ENCODE peak calls at places on chromosomes 7 and 10, in nine cellular contexts. One of them, this sample, is unnamed.

GRCh38 chr10:50739618-50740350 is at the start of gene ASAH2B:
- DNase-seq in ovary: peak
- DNase-seq in transverse colon: peak
- DNase-seq in A549: peak
- DNase-seq in stomach: peak
- DNase-seq in tibial nerve: peak
- DNase-seq in H1: peak
- DNase-seq in suprapubic skin: peak
- DNase-seq in upper lobe of left lung: peak
- DNase-seq in this sample: peak

GRCh38 chr10:47027108-47027811 is 116.0 kb downstream of the PTPN20 start:
- DNase-seq in ovary: no peak
- DNase-seq in tibial nerve: no peak
- DNase-seq in transverse colon: peak
- DNase-seq in stomach: peak
- DNase-seq in upper lobe of left lung: no peak
- DNase-seq in suprapubic skin: peak
- DNase-seq in H1: no peak
- DNase-seq in A549: no peak
- DNase-seq in this sample: peak

GRCh38 chr10:119306514-119306951 is 99.2 kb downstream of the GRK5 start:
- DNase-seq in H1: no peak
- DNase-seq in upper lobe of left lung: peak
- DNase-seq in A549: peak
- DNase-seq in stomach: peak
- DNase-seq in suprapubic skin: no peak
- DNase-seq in ovary: no peak
- DNase-seq in transverse colon: peak
- DNase-seq in tibial nerve: no peak
- DNase-seq in this sample: no peak

GRCh38 chr7:95577137-95577536 is 19.2 kb downstream of the PDK4 start:
- DNase-seq in transverse colon: no peak
- DNase-seq in stomach: no peak
- DNase-seq in upper lobe of left lung: no peak
- DNase-seq in ovary: no peak
- DNase-seq in H1: no peak
- DNase-seq in A549: no peak
- DNase-seq in tibial nerve: no peak
- DNase-seq in suprapubic skin: no peak
- DNase-seq in this sample: no peak

GRCh38 chr7:1242129-1242572 is 9.5 kb downstream of the UNCX start:
- DNase-seq in ovary: no peak
- DNase-seq in transverse colon: no peak
- DNase-seq in A549: no peak
- DNase-seq in H1: no peak
- DNase-seq in tibial nerve: no peak
- DNase-seq in stomach: no peak
- DNase-seq in upper lobe of left lung: peak
- DNase-seq in suprapubic skin: no peak
- DNase-seq in this sample: no peak

GRCh38 chr7:99132922-99133321 is 11.0 kb downstream of the SMURF1 start:
- DNase-seq in stomach: no peak
- DNase-seq in upper lobe of left lung: no peak
- DNase-seq in suprapubic skin: no peak
- DNase-seq in tibial nerve: no peak
- DNase-seq in ovary: no peak
- DNase-seq in transverse colon: no peak
- DNase-seq in A549: no peak
- DNase-seq in H1: no peak
- DNase-seq in this sample: no peak

GRCh38 chr10:30775779-30776591 is 146.4 kb upstream of the LYZL2 start:
- DNase-seq in tibial nerve: peak
- DNase-seq in upper lobe of left lung: no peak
- DNase-seq in A549: no peak
- DNase-seq in suprapubic skin: no peak
- DNase-seq in transverse colon: peak
- DNase-seq in stomach: no peak
- DNase-seq in ovary: no peak
- DNase-seq in H1: no peak
- DNase-seq in this sample: peak

GRCh38 chr10:89476676-89477075 is 58.7 kb downstream of the SLC16A12 start:
- DNase-seq in transverse colon: no peak
- DNase-seq in suprapubic skin: no peak
- DNase-seq in tibial nerve: no peak
- DNase-seq in upper lobe of left lung: peak
- DNase-seq in A549: peak
- DNase-seq in stomach: peak
- DNase-seq in ovary: no peak
- DNase-seq in H1: no peak
- DNase-seq in this sample: no peak

GRCh38 chr7:121157885-121158590 is 169.5 kb downstream of the CPED1 start:
- DNase-seq in tibial nerve: no peak
- DNase-seq in H1: no peak
- DNase-seq in stomach: no peak
- DNase-seq in upper lobe of left lung: no peak
- DNase-seq in transverse colon: no peak
- DNase-seq in suprapubic skin: no peak
- DNase-seq in ovary: no peak
- DNase-seq in A549: no peak
- DNase-seq in this sample: no peak

GRCh38 chr7:30838008-30838407 is 66.8 kb downstream of the MINDY4 start:
- DNase-seq in ovary: no peak
- DNase-seq in upper lobe of left lung: no peak
- DNase-seq in suprapubic skin: no peak
- DNase-seq in H1: no peak
- DNase-seq in tibial nerve: no peak
- DNase-seq in transverse colon: no peak
- DNase-seq in A549: no peak
- DNase-seq in stomach: no peak
- DNase-seq in this sample: no peak

GRCh38 chr7:151485006-151485732 is 34.5 kb downstream of the RHEB start:
- DNase-seq in transverse colon: no peak
- DNase-seq in upper lobe of left lung: no peak
- DNase-seq in stomach: no peak
- DNase-seq in ovary: no peak
- DNase-seq in suprapubic skin: no peak
- DNase-seq in A549: peak
- DNase-seq in H1: no peak
- DNase-seq in tibial nerve: no peak
- DNase-seq in this sample: no peak

GRCh38 chr10:73263948-73264347 is 11.5 kb upstream of the MRPS16 start:
- DNase-seq in stomach: no peak
- DNase-seq in A549: peak
- DNase-seq in upper lobe of left lung: no peak
- DNase-seq in ovary: no peak
- DNase-seq in H1: no peak
- DNase-seq in transverse colon: no peak
- DNase-seq in suprapubic skin: no peak
- DNase-seq in tibial nerve: no peak
- DNase-seq in this sample: no peak

GRCh38 chr7:37040330-37040729 is 316.0 kb upstream of the AOAH start:
- DNase-seq in transverse colon: no peak
- DNase-seq in ovary: no peak
- DNase-seq in H1: no peak
- DNase-seq in A549: no peak
- DNase-seq in tibial nerve: no peak
- DNase-seq in suprapubic skin: no peak
- DNase-seq in upper lobe of left lung: no peak
- DNase-seq in stomach: no peak
- DNase-seq in this sample: no peak

GRCh38 chr10:43315535-43316245 is 48.8 kb upstream of the RASGEF1A start:
- DNase-seq in ovary: no peak
- DNase-seq in tibial nerve: no peak
- DNase-seq in upper lobe of left lung: peak
- DNase-seq in A549: no peak
- DNase-seq in transverse colon: peak
- DNase-seq in H1: no peak
- DNase-seq in stomach: peak
- DNase-seq in suprapubic skin: no peak
- DNase-seq in this sample: no peak

DNA sequence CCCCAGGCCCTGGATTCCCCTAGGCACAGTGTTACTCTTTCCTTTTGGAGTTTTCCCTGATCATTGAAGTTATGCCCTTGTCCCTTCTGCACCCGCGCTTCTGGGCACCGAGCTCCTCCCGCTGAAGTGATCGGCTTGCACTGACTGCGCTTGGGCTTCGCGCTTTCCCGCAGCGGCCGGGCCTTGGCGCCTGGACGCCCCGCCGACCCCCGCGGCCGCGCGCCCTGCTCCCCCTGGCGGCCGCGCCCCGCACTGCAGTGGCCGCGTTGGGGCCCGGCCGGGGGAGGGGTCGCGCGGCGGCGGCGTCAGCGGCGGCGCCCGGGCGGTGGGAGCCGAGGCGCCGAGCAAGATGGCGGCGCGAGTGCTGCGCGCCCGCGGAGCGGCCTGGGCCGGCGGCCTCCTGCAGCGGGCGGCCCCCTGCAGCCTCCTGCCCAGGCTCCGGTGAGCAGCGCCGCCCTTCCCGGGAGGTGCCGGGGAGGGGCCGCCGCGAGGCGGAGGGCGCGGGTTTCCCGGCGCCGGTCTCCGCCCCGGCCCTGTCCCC is at the start of gene NIPSNAP2:
- DNase-seq in transverse colon: peak
- DNase-seq in ovary: peak
- DNase-seq in H1: peak
- DNase-seq in A549: peak
- DNase-seq in suprapubic skin: peak
- DNase-seq in stomach: peak
- DNase-seq in upper lobe of left lung: peak
- DNase-seq in tibial nerve: no peak
- DNase-seq in this sample: peak
- TF ChIP-seq POLR2A in transverse colon: no peak
- TF ChIP-seq POLR2A in ovary: no peak
- TF ChIP-seq POLR2A in H1: peak
- TF ChIP-seq POLR2A in A549: peak
- TF ChIP-seq POLR2A in suprapubic skin: peak
- TF ChIP-seq POLR2A in stomach: no peak
- TF ChIP-seq POLR2A in upper lobe of left lung: peak
- TF ChIP-seq POLR2A in tibial nerve: peak
- TF ChIP-seq POLR2A in this sample: no peak

GRCh38 chr7:106423836-106424475 is 139.2 kb upstream of the NAMPT start:
- DNase-seq in tibial nerve: no peak
- DNase-seq in stomach: no peak
- DNase-seq in H1: no peak
- DNase-seq in suprapubic skin: no peak
- DNase-seq in ovary: no peak
- DNase-seq in upper lobe of left lung: no peak
- DNase-seq in A549: no peak
- DNase-seq in transverse colon: no peak
- DNase-seq in this sample: no peak
- H3K27ac ChIP-seq in tibial nerve: peak
- H3K27ac ChIP-seq in stomach: peak
- H3K27ac ChIP-seq in H1: no peak
- H3K27ac ChIP-seq in suprapubic skin: no peak
- H3K27ac ChIP-seq in ovary: no peak
- H3K27ac ChIP-seq in upper lobe of left lung: peak
- H3K27ac ChIP-seq in A549: peak
- H3K27ac ChIP-seq in transverse colon: peak
- H3K27ac ChIP-seq in this sample: peak

DNA sequence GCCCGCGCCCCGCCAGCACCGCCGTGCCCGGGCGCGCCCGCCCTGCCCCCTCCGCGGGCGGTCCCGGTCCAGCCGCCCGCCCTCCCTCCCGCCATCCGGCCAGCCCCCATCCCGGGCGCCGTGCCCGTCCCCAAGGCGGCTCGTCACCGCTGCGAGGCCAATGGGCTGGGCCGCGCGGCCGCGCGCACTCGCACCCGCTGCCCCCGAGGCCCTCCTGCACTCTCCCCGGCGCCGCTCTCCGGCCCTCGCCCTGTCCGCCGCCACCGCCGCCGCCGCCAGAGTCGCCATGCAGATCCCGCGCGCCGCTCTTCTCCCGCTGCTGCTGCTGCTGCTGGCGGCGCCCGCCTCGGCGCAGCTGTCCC is at the start of gene HTRA1:
- DNase-seq in transverse colon: peak
- DNase-seq in suprapubic skin: no peak
- DNase-seq in upper lobe of left lung: peak
- DNase-seq in ovary: peak
- DNase-seq in A549: peak
- DNase-seq in tibial nerve: peak
- DNase-seq in stomach: peak
- DNase-seq in H1: no peak
- DNase-seq in this sample: peak
- TF ChIP-seq EP300 in transverse colon: no peak
- TF ChIP-seq EP300 in suprapubic skin: no peak
- TF ChIP-seq EP300 in upper lobe of left lung: no peak
- TF ChIP-seq EP300 in ovary: no peak
- TF ChIP-seq EP300 in A549: no peak
- TF ChIP-seq EP300 in tibial nerve: no peak
- TF ChIP-seq EP300 in stomach: no peak
- TF ChIP-seq EP300 in H1: no peak
- TF ChIP-seq EP300 in this sample: no peak

DNA sequence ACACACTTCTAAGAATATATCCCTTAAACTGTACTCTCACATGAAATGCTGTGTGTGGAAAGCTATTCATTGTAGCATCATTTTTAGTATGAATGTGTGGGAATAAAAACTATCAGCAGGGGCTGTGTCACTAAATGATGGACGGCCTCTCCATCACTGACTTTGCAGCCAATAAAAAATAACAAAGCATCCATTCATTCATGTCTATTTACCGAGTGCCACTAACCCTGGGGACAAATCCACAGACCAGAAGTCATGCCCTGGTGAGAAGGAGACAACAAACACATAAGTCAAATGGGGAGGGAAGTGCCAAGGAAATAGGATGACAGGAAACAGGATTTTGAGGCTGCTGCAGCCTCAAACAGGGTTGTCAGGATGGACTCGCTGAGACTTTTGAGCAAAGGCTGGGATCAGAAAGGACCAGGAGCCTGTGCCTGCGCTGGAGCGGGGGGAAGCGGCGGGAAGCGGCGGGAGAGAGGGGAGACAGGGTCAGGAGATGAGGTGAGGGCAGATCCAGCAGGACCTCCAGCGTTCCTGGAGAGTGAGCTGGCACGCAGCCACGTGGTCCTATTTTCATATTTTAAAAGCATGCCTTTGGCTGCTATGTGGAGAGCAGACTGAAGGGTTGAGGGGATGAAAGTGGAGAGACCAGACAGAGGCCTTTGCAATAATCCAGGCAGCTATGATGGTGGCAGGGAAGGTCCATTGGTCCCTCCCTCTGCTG is 2.2 kb upstream of the NOM1 start:
- DNase-seq in suprapubic skin: no peak
- DNase-seq in tibial nerve: no peak
- DNase-seq in H1: no peak
- DNase-seq in stomach: no peak
- DNase-seq in A549: no peak
- DNase-seq in ovary: no peak
- DNase-seq in upper lobe of left lung: no peak
- DNase-seq in transverse colon: no peak
- DNase-seq in this sample: no peak
- TF ChIP-seq POLR2A in suprapubic skin: no peak
- TF ChIP-seq POLR2A in tibial nerve: no peak
- TF ChIP-seq POLR2A in H1: no peak
- TF ChIP-seq POLR2A in stomach: no peak
- TF ChIP-seq POLR2A in A549: no peak
- TF ChIP-seq POLR2A in ovary: no peak
- TF ChIP-seq POLR2A in upper lobe of left lung: no peak
- TF ChIP-seq POLR2A in transverse colon: no peak
- TF ChIP-seq POLR2A in this sample: no peak

GRCh38 chr10:69382382-69383117 is 34.2 kb downstream of the TACR2 start:
- DNase-seq in suprapubic skin: no peak
- DNase-seq in ovary: no peak
- DNase-seq in A549: peak
- DNase-seq in stomach: no peak
- DNase-seq in transverse colon: no peak
- DNase-seq in tibial nerve: no peak
- DNase-seq in upper lobe of left lung: no peak
- DNase-seq in H1: no peak
- DNase-seq in this sample: no peak
- H3K27ac ChIP-seq in suprapubic skin: peak
- H3K27ac ChIP-seq in ovary: no peak
- H3K27ac ChIP-seq in A549: no peak
- H3K27ac ChIP-seq in stomach: peak
- H3K27ac ChIP-seq in transverse colon: no peak
- H3K27ac ChIP-seq in tibial nerve: no peak
- H3K27ac ChIP-seq in upper lobe of left lung: no peak
- H3K27ac ChIP-seq in H1: no peak
- H3K27ac ChIP-seq in this sample: no peak

This sample was measured in sigmoid colon.